ENCODE peak calls at places on chromosomes 6 and 20, in seven cellular contexts. K is astrocyte of the spinal cord; O is HCT116; D is activated CD8-positive, alpha-beta memory T cell treated with anti-CD3 and anti-CD28 coated beads, Interleukin-2, amount 50 U/mL, for 4 hours; X is esophagus squamous epithelium; G is GF-D8; R is NCI-H526 treated with DMSO at 0.1 percent for 48 hours. V is an unnamed sample.

GRCh38 chr20:62171245-62171644 is 11.6 kb upstream of the MTG2 start:
- DNase-seq in K (no peak), O (no peak), D (no peak), X (no peak), G (no peak), R (no peak), V (no peak)

GRCh38 chr20:46255440-46256104 is 52.7 kb downstream of the CDH22 start:
- DNase-seq in K (peak; percentile 7), O (peak; percentile 69), D (no peak), X (no peak), G (no peak), R (peak; percentile 79), V (no peak)

GRCh38 chr6:169589293-169589692 is 112.5 kb downstream of the WDR27 start:
- DNase-seq in K (peak; percentile 89), O (no peak), D (no peak), X (no peak), G (no peak), R (peak; percentile 81), V (peak; percentile 52)

GRCh38 chr6:37483917-37484785 is 15.5 kb downstream of the CCDC167 start:
- DNase-seq in K (peak; percentile 30), O (no peak), D (peak; percentile 82), X (no peak), G (no peak), R (no peak), V (peak; percentile 77)

GRCh38 chr20:40980106-40980827 is 48.4 kb upstream of the TOP1 start:
- DNase-seq in K (no peak), O (no peak), D (no peak), X (no peak), G (no peak), R (no peak), V (no peak)

GRCh38 chr6:169577974-169578373 is 123.9 kb downstream of the WDR27 start:
- DNase-seq in K (peak; percentile 37), O (no peak), D (no peak), X (no peak), G (no peak), R (no peak), V (no peak)

GRCh38 chr20:3980260-3981131 is 34.9 kb downstream of the RNF24 start:
- DNase-seq in K (peak; percentile 60), O (no peak), D (peak; percentile 30), X (no peak), G (no peak), R (no peak), V (peak; percentile 29)

GRCh38 chr6:89602136-89602535 is 36.4 kb downstream of the LYRM2 start:
- DNase-seq in K (no peak), O (no peak), D (no peak), X (no peak), G (no peak), R (no peak), V (no peak)

GRCh38 chr6:150567360-150567759 is 32.3 kb upstream of the PLEKHG1 start:
- DNase-seq in K (no peak), O (no peak), D (no peak), X (no peak), G (no peak), R (no peak), V (no peak)

GRCh38 chr20:62489186-62489939 is 13.6 kb upstream of the GATA5 start:
- DNase-seq in K (no peak), O (no peak), D (no peak), X (no peak), G (no peak), R (no peak), V (no peak)

GRCh38 chr6:118632359-118632758 is 19.0 kb downstream of the CEP85L start:
- DNase-seq in K (no peak), O (no peak), D (no peak), X (no peak), G (no peak), R (no peak), V (no peak)

GRCh38 chr20:23419995-23420901 is 1.0 kb downstream of the NAPB start:
- DNase-seq in K (peak; percentile 62), O (no peak), D (peak; percentile 56), X (no peak), G (peak; percentile 20), R (no peak), V (peak; percentile 18)

V was measured in immature natural killer cell.